ENCODE peak calls at places on chromosomes 3 and 15, in eight cellular contexts. One of them, this sample, is unnamed.

GRCh38 chr15:73165844-73166243 is 113.6 kb downstream of the NEO1 start:
- DNase-seq in heart left ventricle: no peak
- DNase-seq in hypothalamus: no peak
- DNase-seq in stimulated activated effector memory CD8-positive, alpha-beta T cell treated with anti-CD3 and anti-CD28 coated beads, Interleukin-12 subunit alpha, Interleukin-12 subunit beta, amount 100 ng/mL, for 72 hours: no peak
- DNase-seq in NCI-H524: no peak
- DNase-seq in retina: no peak
- DNase-seq in GM20000: no peak
- DNase-seq in activated naive CD4-positive, alpha-beta T cell: no peak
- DNase-seq in this sample: no peak

GRCh38 chr15:86830304-86830703 is 750.6 kb downstream of the AGBL1 start:
- DNase-seq in NCI-H524: no peak
- DNase-seq in activated naive CD4-positive, alpha-beta T cell: no peak
- DNase-seq in stimulated activated effector memory CD8-positive, alpha-beta T cell treated with anti-CD3 and anti-CD28 coated beads, Interleukin-12 subunit alpha, Interleukin-12 subunit beta, amount 100 ng/mL, for 72 hours: no peak
- DNase-seq in GM20000: no peak
- DNase-seq in hypothalamus: no peak
- DNase-seq in retina: no peak
- DNase-seq in heart left ventricle: no peak
- DNase-seq in this sample: no peak

GRCh38 chr3:27943106-27943505 is 221.0 kb upstream of the EOMES start:
- DNase-seq in activated naive CD4-positive, alpha-beta T cell: no peak
- DNase-seq in NCI-H524: no peak
- DNase-seq in stimulated activated effector memory CD8-positive, alpha-beta T cell treated with anti-CD3 and anti-CD28 coated beads, Interleukin-12 subunit alpha, Interleukin-12 subunit beta, amount 100 ng/mL, for 72 hours: no peak
- DNase-seq in hypothalamus: no peak
- DNase-seq in GM20000: peak
- DNase-seq in retina: no peak
- DNase-seq in heart left ventricle: no peak
- DNase-seq in this sample: peak

GRCh38 chr3:97148891-97149290 is 334.5 kb downstream of the EPHA6 start:
- DNase-seq in stimulated activated effector memory CD8-positive, alpha-beta T cell treated with anti-CD3 and anti-CD28 coated beads, Interleukin-12 subunit alpha, Interleukin-12 subunit beta, amount 100 ng/mL, for 72 hours: no peak
- DNase-seq in NCI-H524: no peak
- DNase-seq in hypothalamus: no peak
- DNase-seq in heart left ventricle: no peak
- DNase-seq in GM20000: no peak
- DNase-seq in activated naive CD4-positive, alpha-beta T cell: no peak
- DNase-seq in retina: no peak
- DNase-seq in this sample: no peak

GRCh38 chr3:160225181-160226025 is at the start of gene C3orf80:
- DNase-seq in retina: peak
- DNase-seq in stimulated activated effector memory CD8-positive, alpha-beta T cell treated with anti-CD3 and anti-CD28 coated beads, Interleukin-12 subunit alpha, Interleukin-12 subunit beta, amount 100 ng/mL, for 72 hours: peak
- DNase-seq in heart left ventricle: peak
- DNase-seq in hypothalamus: peak
- DNase-seq in NCI-H524: peak
- DNase-seq in activated naive CD4-positive, alpha-beta T cell: no peak
- DNase-seq in GM20000: peak
- DNase-seq in this sample: peak

GRCh38 chr3:142705256-142705655 is 18.6 kb upstream of the TRPC1 start:
- DNase-seq in retina: no peak
- DNase-seq in hypothalamus: no peak
- DNase-seq in activated naive CD4-positive, alpha-beta T cell: no peak
- DNase-seq in heart left ventricle: no peak
- DNase-seq in GM20000: no peak
- DNase-seq in NCI-H524: no peak
- DNase-seq in stimulated activated effector memory CD8-positive, alpha-beta T cell treated with anti-CD3 and anti-CD28 coated beads, Interleukin-12 subunit alpha, Interleukin-12 subunit beta, amount 100 ng/mL, for 72 hours: no peak
- DNase-seq in this sample: no peak

GRCh38 chr3:80549173-80549572 is 781.4 kb upstream of the ROBO1 start:
- DNase-seq in hypothalamus: no peak
- DNase-seq in NCI-H524: no peak
- DNase-seq in heart left ventricle: no peak
- DNase-seq in GM20000: no peak
- DNase-seq in stimulated activated effector memory CD8-positive, alpha-beta T cell treated with anti-CD3 and anti-CD28 coated beads, Interleukin-12 subunit alpha, Interleukin-12 subunit beta, amount 100 ng/mL, for 72 hours: no peak
- DNase-seq in activated naive CD4-positive, alpha-beta T cell: no peak
- DNase-seq in retina: no peak
- DNase-seq in this sample: no peak

GRCh38 chr15:90063733-90064247 is 38.5 kb downstream of the IDH2 start:
- DNase-seq in GM20000: no peak
- DNase-seq in retina: no peak
- DNase-seq in stimulated activated effector memory CD8-positive, alpha-beta T cell treated with anti-CD3 and anti-CD28 coated beads, Interleukin-12 subunit alpha, Interleukin-12 subunit beta, amount 100 ng/mL, for 72 hours: no peak
- DNase-seq in NCI-H524: no peak
- DNase-seq in hypothalamus: peak
- DNase-seq in activated naive CD4-positive, alpha-beta T cell: no peak
- DNase-seq in heart left ventricle: no peak
- DNase-seq in this sample: no peak

GRCh38 chr3:134615743-134616142 is 35.1 kb downstream of the KY start:
- DNase-seq in NCI-H524: no peak
- DNase-seq in activated naive CD4-positive, alpha-beta T cell: no peak
- DNase-seq in stimulated activated effector memory CD8-positive, alpha-beta T cell treated with anti-CD3 and anti-CD28 coated beads, Interleukin-12 subunit alpha, Interleukin-12 subunit beta, amount 100 ng/mL, for 72 hours: no peak
- DNase-seq in hypothalamus: no peak
- DNase-seq in GM20000: no peak
- DNase-seq in heart left ventricle: no peak
- DNase-seq in retina: peak
- DNase-seq in this sample: no peak

GRCh38 chr3:127759826-127760225 is 62.5 kb downstream of the MGLL start:
- DNase-seq in GM20000: no peak
- DNase-seq in stimulated activated effector memory CD8-positive, alpha-beta T cell treated with anti-CD3 and anti-CD28 coated beads, Interleukin-12 subunit alpha, Interleukin-12 subunit beta, amount 100 ng/mL, for 72 hours: no peak
- DNase-seq in activated naive CD4-positive, alpha-beta T cell: no peak
- DNase-seq in NCI-H524: no peak
- DNase-seq in retina: no peak
- DNase-seq in hypothalamus: no peak
- DNase-seq in heart left ventricle: no peak
- DNase-seq in this sample: no peak

GRCh38 chr3:126858887-126859286 is 124.0 kb upstream of the PLXNA1 start:
- DNase-seq in NCI-H524: no peak
- DNase-seq in GM20000: no peak
- DNase-seq in activated naive CD4-positive, alpha-beta T cell: no peak
- DNase-seq in heart left ventricle: no peak
- DNase-seq in hypothalamus: no peak
- DNase-seq in retina: no peak
- DNase-seq in stimulated activated effector memory CD8-positive, alpha-beta T cell treated with anti-CD3 and anti-CD28 coated beads, Interleukin-12 subunit alpha, Interleukin-12 subunit beta, amount 100 ng/mL, for 72 hours: no peak
- DNase-seq in this sample: no peak

GRCh38 chr15:92112180-92112579 is 258.7 kb downstream of the SLCO3A1 start:
- DNase-seq in hypothalamus: peak
- DNase-seq in stimulated activated effector memory CD8-positive, alpha-beta T cell treated with anti-CD3 and anti-CD28 coated beads, Interleukin-12 subunit alpha, Interleukin-12 subunit beta, amount 100 ng/mL, for 72 hours: no peak
- DNase-seq in activated naive CD4-positive, alpha-beta T cell: no peak
- DNase-seq in heart left ventricle: peak
- DNase-seq in NCI-H524: no peak
- DNase-seq in retina: no peak
- DNase-seq in GM20000: no peak
- DNase-seq in this sample: no peak

GRCh38 chr15:31326729-31327673 is at the start of gene KLF13:
- DNase-seq in stimulated activated effector memory CD8-positive, alpha-beta T cell treated with anti-CD3 and anti-CD28 coated beads, Interleukin-12 subunit alpha, Interleukin-12 subunit beta, amount 100 ng/mL, for 72 hours: no peak
- DNase-seq in heart left ventricle: no peak
- DNase-seq in NCI-H524: no peak
- DNase-seq in retina: no peak
- DNase-seq in activated naive CD4-positive, alpha-beta T cell: no peak
- DNase-seq in hypothalamus: peak
- DNase-seq in GM20000: peak
- DNase-seq in this sample: peak

GRCh38 chr15:33639968-33640367 is 328.3 kb upstream of the CHRM5 start:
- DNase-seq in NCI-H524: peak
- DNase-seq in hypothalamus: no peak
- DNase-seq in GM20000: no peak
- DNase-seq in retina: peak
- DNase-seq in activated naive CD4-positive, alpha-beta T cell: no peak
- DNase-seq in stimulated activated effector memory CD8-positive, alpha-beta T cell treated with anti-CD3 and anti-CD28 coated beads, Interleukin-12 subunit alpha, Interleukin-12 subunit beta, amount 100 ng/mL, for 72 hours: no peak
- DNase-seq in heart left ventricle: no peak
- DNase-seq in this sample: no peak